ENCODE peak calls at places on chromosome 16, in four cellular contexts. One of them, this sample, is unnamed.

GRCh38 chr16:23827245-23827543 is 8.6 kb upstream of the PRKCB start:
- DNase-seq in HCT116: no peak
- DNase-seq in ovary: no peak
- DNase-seq in neuronal stem cell: no peak
- DNase-seq in this sample: no peak

GRCh38 chr16:72013389-72013788 is 4.8 kb downstream of the DHODH start:
- DNase-seq in HCT116: no peak
- DNase-seq in ovary: peak; percentile 57
- DNase-seq in neuronal stem cell: no peak
- DNase-seq in this sample: peak; percentile 68

GRCh38 chr16:26645629-26646028 is 421.1 kb upstream of the C16orf82 start:
- DNase-seq in HCT116: no peak
- DNase-seq in ovary: no peak
- DNase-seq in neuronal stem cell: peak; percentile 35
- DNase-seq in this sample: peak; percentile 23

GRCh38 chr16:87375426-87376135 is 8.0 kb downstream of the FBXO31 start:
- DNase-seq in HCT116: no peak
- DNase-seq in ovary: no peak
- DNase-seq in neuronal stem cell: no peak
- DNase-seq in this sample: no peak

GRCh38 chr16:24069036-24069590 is 187.0 kb upstream of the CACNG3 start:
- DNase-seq in HCT116: no peak
- DNase-seq in ovary: no peak
- DNase-seq in neuronal stem cell: no peak
- DNase-seq in this sample: peak; percentile 5

GRCh38 chr16:27973678-27974077 is 89.8 kb downstream of the GSG1L start:
- DNase-seq in HCT116: no peak
- DNase-seq in ovary: no peak
- DNase-seq in neuronal stem cell: no peak
- DNase-seq in this sample: no peak

GRCh38 chr16:13645525-13645924 is 274.4 kb upstream of the ERCC4 start:
- DNase-seq in HCT116: no peak
- DNase-seq in ovary: no peak
- DNase-seq in neuronal stem cell: no peak
- DNase-seq in this sample: no peak

GRCh38 chr16:73996624-73997339 is 299.8 kb upstream of the PSMD7 start:
- DNase-seq in HCT116: no peak
- DNase-seq in ovary: no peak
- DNase-seq in neuronal stem cell: no peak
- DNase-seq in this sample: no peak

GRCh38 chr16:49396206-49396720 is 22.7 kb downstream of the C16orf78 start:
- DNase-seq in HCT116: no peak
- DNase-seq in ovary: no peak
- DNase-seq in neuronal stem cell: no peak
- DNase-seq in this sample: peak; percentile 5

GRCh38 chr16:11152205-11152604 is 103.8 kb downstream of the SOCS1 start:
- DNase-seq in HCT116: no peak
- DNase-seq in ovary: no peak
- DNase-seq in neuronal stem cell: no peak
- DNase-seq in this sample: no peak

GRCh38 chr16:84026601-84027000 is 16.0 kb downstream of the SLC38A8 start:
- DNase-seq in HCT116: no peak
- DNase-seq in ovary: no peak
- DNase-seq in neuronal stem cell: no peak
- DNase-seq in this sample: no peak

GRCh38 chr16:4371481-4372314 is at the start of gene VASN:
- DNase-seq in HCT116: peak; percentile 40
- DNase-seq in ovary: peak; percentile 92
- DNase-seq in neuronal stem cell: peak; percentile 73
- DNase-seq in this sample: peak; percentile 89

GRCh38 chr16:27692576-27692975 is 142.6 kb downstream of the KATNIP start:
- DNase-seq in HCT116: no peak
- DNase-seq in ovary: no peak
- DNase-seq in neuronal stem cell: no peak
- DNase-seq in this sample: no peak

GRCh38 chr16:86990451-86990850 is 326.7 kb downstream of the C16orf95 start:
- DNase-seq in HCT116: no peak
- DNase-seq in ovary: no peak
- DNase-seq in neuronal stem cell: no peak
- DNase-seq in this sample: no peak

GRCh38 chr16:87721622-87722565 is 43.9 kb downstream of the KLHDC4 start:
- DNase-seq in HCT116: no peak
- DNase-seq in ovary: no peak
- DNase-seq in neuronal stem cell: no peak
- DNase-seq in this sample: no peak

GRCh38 chr16:79534143-79534542 is 66.4 kb downstream of the MAF start:
- DNase-seq in HCT116: no peak
- DNase-seq in ovary: no peak
- DNase-seq in neuronal stem cell: no peak
- DNase-seq in this sample: no peak

GRCh38 chr16:8890549-8890921 is 8.4 kb downstream of the LITAFD start:
- DNase-seq in HCT116: no peak
- DNase-seq in ovary: no peak
- DNase-seq in neuronal stem cell: no peak
- DNase-seq in this sample: no peak

GRCh38 chr16:66369055-66369592 is 2.6 kb downstream of the CDH5 start:
- DNase-seq in HCT116: no peak
- DNase-seq in ovary: no peak
- DNase-seq in neuronal stem cell: no peak
- DNase-seq in this sample: peak; percentile 73

GRCh38 chr16:66919569-66920472 is 1.1 kb upstream of the CDH16 start:
- DNase-seq in HCT116: no peak
- DNase-seq in ovary: no peak
- DNase-seq in neuronal stem cell: no peak
- DNase-seq in this sample: no peak

GRCh38 chr16:240559-240958 is 5.9 kb downstream of the FAM234A start:
- DNase-seq in HCT116: no peak
- DNase-seq in ovary: no peak
- DNase-seq in neuronal stem cell: no peak
- DNase-seq in this sample: no peak

GRCh38 chr16:51148674-51149228 is 2.3 kb downstream of the SALL1 start:
- DNase-seq in HCT116: no peak
- DNase-seq in ovary: no peak
- DNase-seq in neuronal stem cell: no peak
- DNase-seq in this sample: no peak

GRCh38 chr16:5028950-5029475 is 4.7 kb downstream of the NAGPA start:
- DNase-seq in HCT116: no peak
- DNase-seq in ovary: peak; percentile 10
- DNase-seq in neuronal stem cell: no peak
- DNase-seq in this sample: no peak

GRCh38 chr16:82263456-82264159 is 93.6 kb upstream of the MPHOSPH6 start:
- DNase-seq in HCT116: peak; percentile 53
- DNase-seq in ovary: no peak
- DNase-seq in neuronal stem cell: peak; percentile 65
- DNase-seq in this sample: no peak

DNA sequence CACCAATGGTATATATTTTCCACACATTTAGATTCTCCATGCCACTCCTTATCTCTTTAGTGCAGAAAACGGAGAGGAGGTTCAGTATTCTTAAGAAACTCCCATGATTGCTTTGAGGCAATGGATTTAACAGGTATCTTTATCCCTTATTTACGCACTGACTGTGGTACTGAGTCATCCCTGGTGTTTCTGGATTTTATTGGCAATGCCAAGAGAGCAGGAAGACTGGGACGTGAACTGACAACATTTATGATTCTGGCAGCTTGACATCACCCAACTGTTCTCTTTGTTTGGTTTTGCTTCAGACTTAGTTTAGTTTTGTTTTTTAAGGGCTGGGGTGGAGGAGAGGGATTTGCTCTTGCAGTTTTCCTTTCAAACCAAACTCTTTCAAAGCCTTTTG is 131.4 kb downstream of the WWOX start:
- DNase-seq in HCT116: no peak
- DNase-seq in ovary: no peak
- DNase-seq in neuronal stem cell: no peak
- DNase-seq in this sample: no peak
- H3K4me3 ChIP-seq in HCT116: no peak overlapping the region
- H3K4me3 ChIP-seq in ovary: no peak overlapping the region
- H3K4me3 ChIP-seq in neuronal stem cell: no peak overlapping the region
- H3K4me3 ChIP-seq in this sample: no peak overlapping the region

GRCh38 chr16:61616088-61616487 is 420.1 kb downstream of the CDH8 start:
- DNase-seq in HCT116: no peak
- DNase-seq in ovary: no peak
- DNase-seq in neuronal stem cell: no peak
- DNase-seq in this sample: no peak
- H3K9me3 ChIP-seq in HCT116: peaks cover 10% of the 10 kb centered on the region
- H3K9me3 ChIP-seq in ovary: no peaks in the 10 kb centered on the region
- H3K9me3 ChIP-seq in neuronal stem cell: no peaks in the 10 kb centered on the region
- H3K9me3 ChIP-seq in this sample: no peaks in the 10 kb centered on the region

GRCh38 chr16:1989209-1989825 is 453 bp upstream of the SYNGR3 start:
- DNase-seq in HCT116: no peak
- DNase-seq in ovary: no peak
- DNase-seq in neuronal stem cell: no peak
- DNase-seq in this sample: no peak
- H3K4me3 ChIP-seq in HCT116: no peak overlapping the region
- H3K4me3 ChIP-seq in ovary: no peak overlapping the region
- H3K4me3 ChIP-seq in neuronal stem cell: peak overlapping the region; percentile 10
- H3K4me3 ChIP-seq in this sample: no peak overlapping the region

GRCh38 chr16:52469091-52469490 is 77.9 kb downstream of the TOX3 start:
- DNase-seq in HCT116: no peak
- DNase-seq in ovary: no peak
- DNase-seq in neuronal stem cell: no peak
- DNase-seq in this sample: no peak
- H3K9me3 ChIP-seq in HCT116: peaks cover 4% of the 10 kb centered on the region
- H3K9me3 ChIP-seq in ovary: no peaks in the 10 kb centered on the region
- H3K9me3 ChIP-seq in neuronal stem cell: no peaks in the 10 kb centered on the region
- H3K9me3 ChIP-seq in this sample: peaks cover 3% of the 10 kb centered on the region

DNA sequence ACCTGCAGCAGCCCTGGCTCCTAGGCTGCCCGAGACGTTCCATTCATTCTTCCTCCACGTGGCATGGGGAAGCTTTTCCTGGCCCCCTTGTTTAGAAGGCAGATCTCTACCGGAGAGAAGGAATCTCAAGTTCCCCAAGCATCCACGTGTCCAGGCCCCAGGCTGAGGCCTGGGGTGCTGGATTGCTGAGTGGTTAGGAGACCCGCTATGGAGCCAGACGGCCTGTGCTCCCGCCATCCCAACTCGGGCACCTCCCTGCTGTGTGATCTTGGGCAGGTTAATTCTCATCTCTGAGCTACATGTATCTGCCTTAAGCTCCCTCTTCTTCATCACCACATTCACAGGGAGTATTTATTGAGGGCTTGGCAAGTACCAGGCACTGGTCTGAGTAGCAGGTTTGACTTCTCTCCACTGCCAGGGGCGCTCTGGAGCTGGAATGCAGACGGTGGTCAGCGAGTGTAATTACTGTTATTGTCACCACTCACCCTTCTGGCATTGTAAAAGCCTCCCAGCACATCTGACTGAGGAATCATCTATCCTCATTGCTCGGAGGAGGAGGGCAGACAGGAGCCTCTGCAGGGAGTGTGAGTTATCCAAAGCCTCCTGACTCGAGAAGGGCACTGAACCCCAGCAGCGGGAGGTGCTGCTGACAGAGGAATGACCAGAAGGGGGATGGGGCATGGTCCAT is 1.1 kb upstream of the ADGRG1 start:
- DNase-seq in HCT116: no peak
- DNase-seq in ovary: no peak
- DNase-seq in neuronal stem cell: peak; percentile 38
- DNase-seq in this sample: no peak
- H3K4me3 ChIP-seq in HCT116: no peak overlapping the region
- H3K4me3 ChIP-seq in ovary: no peak overlapping the region
- H3K4me3 ChIP-seq in neuronal stem cell: peak overlapping the region; percentile 34
- H3K4me3 ChIP-seq in this sample: no peak overlapping the region

GRCh38 chr16:35150805-35151312 is 1691.4 kb downstream of the TP53TG3F start:
- DNase-seq in HCT116: no peak
- DNase-seq in ovary: no peak
- DNase-seq in neuronal stem cell: no peak
- DNase-seq in this sample: no peak

GRCh38 chr16:35152067-35152627 is 1692.7 kb downstream of the TP53TG3F start:
- DNase-seq in HCT116: no peak
- DNase-seq in ovary: no peak
- DNase-seq in neuronal stem cell: no peak
- DNase-seq in this sample: no peak

GRCh38 chr16:35147556-35148504 is 1688.4 kb downstream of the TP53TG3F start:
- DNase-seq in HCT116: no peak
- DNase-seq in ovary: no peak
- DNase-seq in neuronal stem cell: no peak
- DNase-seq in this sample: no peak

GRCh38 chr16:35148748-35149147 is 1689.3 kb downstream of the TP53TG3F start:
- DNase-seq in HCT116: no peak
- DNase-seq in ovary: no peak
- DNase-seq in neuronal stem cell: no peak
- DNase-seq in this sample: no peak

DNA sequence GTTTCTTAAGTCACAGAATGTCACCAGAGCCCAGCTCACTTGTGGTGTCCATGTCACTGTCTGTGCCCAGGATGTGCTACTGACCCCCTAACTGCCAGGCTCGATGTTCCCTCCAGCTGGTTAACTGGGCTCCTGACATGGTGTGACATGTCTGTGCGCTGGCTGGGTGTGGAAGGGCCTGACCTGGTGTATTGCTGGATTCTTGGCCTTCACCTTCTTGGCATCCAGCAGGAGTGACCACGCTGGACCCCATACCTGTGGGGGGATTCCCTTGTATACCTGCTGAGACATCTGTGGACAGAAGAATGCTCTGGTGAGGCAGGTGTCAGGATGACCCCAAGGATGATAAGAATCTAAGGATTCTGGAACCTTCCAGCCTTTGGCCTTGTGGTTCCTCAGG is 1690.1 kb downstream of the TP53TG3F start:
- DNase-seq in HCT116: no peak
- DNase-seq in ovary: no peak
- DNase-seq in neuronal stem cell: no peak
- DNase-seq in this sample: no peak
- H3K9me3 ChIP-seq in HCT116: peaks cover 13% of the 10 kb centered on the region
- H3K9me3 ChIP-seq in ovary: no peaks in the 10 kb centered on the region
- H3K9me3 ChIP-seq in neuronal stem cell: peaks cover 77% of the 10 kb centered on the region
- H3K9me3 ChIP-seq in this sample: no peaks in the 10 kb centered on the region

GRCh38 chr16:89484923-89485679 is 5.3 kb downstream of the ANKRD11 start:
- DNase-seq in HCT116: no peak
- DNase-seq in ovary: no peak
- DNase-seq in neuronal stem cell: no peak
- DNase-seq in this sample: no peak
- H3K4me3 ChIP-seq in HCT116: no peak overlapping the region
- H3K4me3 ChIP-seq in ovary: no peak overlapping the region
- H3K4me3 ChIP-seq in neuronal stem cell: no peak overlapping the region
- H3K4me3 ChIP-seq in this sample: no peak overlapping the region

This sample was measured in right atrium auricular region.